ENCODE peak calls at places on chromosomes 6 and 20, in nine cellular contexts. One of them, this sample, is unnamed. For H3K4me1, the result is how much of the 10 kb centered on the place peaks cover.

GRCh38 chr6:69985180-69985579 is 118.8 kb downstream of the COL19A1 start:
- DNase-seq in neural progenitor cell: no peak
- DNase-seq in ovary: no peak
- DNase-seq in IMR-90: no peak
- DNase-seq in upper lobe of right lung: no peak
- DNase-seq in kidney: no peak
- DNase-seq in cardiac muscle cell: no peak
- DNase-seq in heart right ventricle: no peak
- DNase-seq in mucosa of descending colon: no peak
- DNase-seq in this sample: no peak

GRCh38 chr6:170153436-170154319 is 137.2 kb downstream of the DLL1 start:
- DNase-seq in mucosa of descending colon: no peak
- DNase-seq in kidney: peak
- DNase-seq in neural progenitor cell: no peak
- DNase-seq in upper lobe of right lung: no peak
- DNase-seq in heart right ventricle: no peak
- DNase-seq in cardiac muscle cell: no peak
- DNase-seq in IMR-90: no peak
- DNase-seq in ovary: no peak
- DNase-seq in this sample: no peak

GRCh38 chr20:63497946-63498935 is 642 bp downstream of the EEF1A2 start:
- DNase-seq in neural progenitor cell: no peak
- DNase-seq in heart right ventricle: peak
- DNase-seq in upper lobe of right lung: peak
- DNase-seq in IMR-90: peak
- DNase-seq in kidney: peak
- DNase-seq in ovary: no peak
- DNase-seq in mucosa of descending colon: no peak
- DNase-seq in cardiac muscle cell: no peak
- DNase-seq in this sample: no peak

GRCh38 chr6:96727144-96727543 is 110.1 kb downstream of the GPR63 start:
- DNase-seq in mucosa of descending colon: no peak
- DNase-seq in neural progenitor cell: no peak
- DNase-seq in ovary: no peak
- DNase-seq in IMR-90: no peak
- DNase-seq in cardiac muscle cell: no peak
- DNase-seq in kidney: no peak
- DNase-seq in heart right ventricle: no peak
- DNase-seq in upper lobe of right lung: no peak
- DNase-seq in this sample: no peak

GRCh38 chr20:41168281-41169183 is 31.2 kb downstream of the PLCG1 start:
- DNase-seq in cardiac muscle cell: no peak
- DNase-seq in kidney: no peak
- DNase-seq in mucosa of descending colon: no peak
- DNase-seq in IMR-90: no peak
- DNase-seq in heart right ventricle: no peak
- DNase-seq in upper lobe of right lung: peak
- DNase-seq in neural progenitor cell: no peak
- DNase-seq in ovary: peak
- DNase-seq in this sample: peak

GRCh38 chr20:43046946-43047345 is 142.8 kb downstream of the PTPRT start:
- DNase-seq in cardiac muscle cell: no peak
- DNase-seq in IMR-90: no peak
- DNase-seq in heart right ventricle: no peak
- DNase-seq in kidney: no peak
- DNase-seq in upper lobe of right lung: no peak
- DNase-seq in mucosa of descending colon: no peak
- DNase-seq in neural progenitor cell: no peak
- DNase-seq in ovary: no peak
- DNase-seq in this sample: no peak

GRCh38 chr6:119181046-119181445 is 102.6 kb upstream of the FAM184A start:
- DNase-seq in mucosa of descending colon: no peak
- DNase-seq in ovary: no peak
- DNase-seq in neural progenitor cell: no peak
- DNase-seq in heart right ventricle: no peak
- DNase-seq in upper lobe of right lung: no peak
- DNase-seq in cardiac muscle cell: no peak
- DNase-seq in kidney: no peak
- DNase-seq in IMR-90: no peak
- DNase-seq in this sample: no peak

GRCh38 chr20:6698056-6698455 is 69.4 kb upstream of the BMP2 start:
- DNase-seq in upper lobe of right lung: no peak
- DNase-seq in ovary: no peak
- DNase-seq in neural progenitor cell: peak
- DNase-seq in heart right ventricle: no peak
- DNase-seq in mucosa of descending colon: no peak
- DNase-seq in cardiac muscle cell: no peak
- DNase-seq in kidney: no peak
- DNase-seq in IMR-90: no peak
- DNase-seq in this sample: no peak

GRCh38 chr6:13729891-13730290 is 18.3 kb upstream of the RANBP9 start:
- DNase-seq in ovary: no peak
- DNase-seq in kidney: no peak
- DNase-seq in heart right ventricle: no peak
- DNase-seq in cardiac muscle cell: peak
- DNase-seq in upper lobe of right lung: no peak
- DNase-seq in neural progenitor cell: no peak
- DNase-seq in mucosa of descending colon: no peak
- DNase-seq in IMR-90: peak
- DNase-seq in this sample: no peak

GRCh38 chr6:157755032-157755751 is 67.9 kb upstream of the SNX9 start:
- DNase-seq in IMR-90: peak
- DNase-seq in neural progenitor cell: peak
- DNase-seq in heart right ventricle: no peak
- DNase-seq in ovary: no peak
- DNase-seq in upper lobe of right lung: no peak
- DNase-seq in cardiac muscle cell: no peak
- DNase-seq in mucosa of descending colon: no peak
- DNase-seq in kidney: no peak
- DNase-seq in this sample: no peak

GRCh38 chr6:111566222-111566717 is 39.4 kb downstream of the TRAF3IP2 start:
- DNase-seq in heart right ventricle: no peak
- DNase-seq in ovary: no peak
- DNase-seq in IMR-90: peak
- DNase-seq in cardiac muscle cell: no peak
- DNase-seq in upper lobe of right lung: no peak
- DNase-seq in mucosa of descending colon: no peak
- DNase-seq in neural progenitor cell: no peak
- DNase-seq in kidney: no peak
- DNase-seq in this sample: no peak

GRCh38 chr6:111566873-111567517 is 38.7 kb downstream of the TRAF3IP2 start:
- DNase-seq in ovary: no peak
- DNase-seq in neural progenitor cell: no peak
- DNase-seq in IMR-90: no peak
- DNase-seq in kidney: no peak
- DNase-seq in upper lobe of right lung: peak
- DNase-seq in heart right ventricle: no peak
- DNase-seq in cardiac muscle cell: peak
- DNase-seq in mucosa of descending colon: no peak
- DNase-seq in this sample: no peak

GRCh38 chr6:111572216-111572706 is 33.4 kb downstream of the TRAF3IP2 start:
- DNase-seq in IMR-90: no peak
- DNase-seq in kidney: no peak
- DNase-seq in neural progenitor cell: no peak
- DNase-seq in ovary: no peak
- DNase-seq in cardiac muscle cell: no peak
- DNase-seq in heart right ventricle: no peak
- DNase-seq in mucosa of descending colon: no peak
- DNase-seq in upper lobe of right lung: no peak
- DNase-seq in this sample: no peak

GRCh38 chr6:111573118-111573883 is 32.4 kb downstream of the TRAF3IP2 start:
- DNase-seq in cardiac muscle cell: peak
- DNase-seq in upper lobe of right lung: no peak
- DNase-seq in neural progenitor cell: peak
- DNase-seq in mucosa of descending colon: no peak
- DNase-seq in kidney: no peak
- DNase-seq in ovary: no peak
- DNase-seq in IMR-90: peak
- DNase-seq in heart right ventricle: no peak
- DNase-seq in this sample: no peak

DNA sequence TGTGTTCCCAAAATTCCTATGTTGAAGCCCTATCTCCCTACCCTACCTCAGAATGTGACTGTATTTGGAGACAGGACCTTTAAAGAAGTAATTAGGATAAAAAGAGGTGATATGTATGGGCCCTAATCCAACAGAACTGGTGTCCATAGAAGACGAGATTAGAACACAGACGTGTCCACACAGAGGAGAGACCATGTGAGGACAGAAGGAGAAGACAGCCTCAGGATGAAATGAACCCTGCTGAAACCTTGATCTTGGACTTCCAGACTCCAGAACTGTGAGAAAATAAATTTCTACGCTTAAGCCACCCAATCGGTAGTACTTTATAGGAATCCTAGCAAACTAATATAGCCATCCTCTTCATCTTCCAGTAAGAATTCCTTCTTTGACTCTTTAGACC is 35.7 kb downstream of the TRAF3IP2 start:
- DNase-seq in mucosa of descending colon: no peak
- DNase-seq in cardiac muscle cell: no peak
- DNase-seq in neural progenitor cell: no peak
- DNase-seq in IMR-90: no peak
- DNase-seq in upper lobe of right lung: no peak
- DNase-seq in heart right ventricle: no peak
- DNase-seq in kidney: no peak
- DNase-seq in ovary: no peak
- DNase-seq in this sample: no peak
- H3K4me1 ChIP-seq in mucosa of descending colon: under half
- H3K4me1 ChIP-seq in cardiac muscle cell: under half
- H3K4me1 ChIP-seq in neural progenitor cell: under half
- H3K4me1 ChIP-seq in IMR-90: under half
- H3K4me1 ChIP-seq in upper lobe of right lung: under half
- H3K4me1 ChIP-seq in heart right ventricle: under half
- H3K4me1 ChIP-seq in kidney: under half
- H3K4me1 ChIP-seq in ovary: under half
- H3K4me1 ChIP-seq in this sample: under half

GRCh38 chr6:166262738-166263515 is 45.3 kb downstream of the PRR18 start:
- DNase-seq in ovary: no peak
- DNase-seq in heart right ventricle: no peak
- DNase-seq in upper lobe of right lung: no peak
- DNase-seq in neural progenitor cell: no peak
- DNase-seq in kidney: no peak
- DNase-seq in mucosa of descending colon: no peak
- DNase-seq in cardiac muscle cell: no peak
- DNase-seq in IMR-90: no peak
- DNase-seq in this sample: no peak

GRCh38 chr6:166258854-166259276 is 49.3 kb downstream of the PRR18 start:
- DNase-seq in kidney: no peak
- DNase-seq in cardiac muscle cell: no peak
- DNase-seq in mucosa of descending colon: peak
- DNase-seq in neural progenitor cell: no peak
- DNase-seq in upper lobe of right lung: peak
- DNase-seq in ovary: no peak
- DNase-seq in heart right ventricle: peak
- DNase-seq in IMR-90: no peak
- DNase-seq in this sample: peak

GRCh38 chr6:166253277-166254229 is 54.6 kb downstream of the PRR18 start:
- DNase-seq in mucosa of descending colon: peak
- DNase-seq in ovary: no peak
- DNase-seq in upper lobe of right lung: peak
- DNase-seq in IMR-90: no peak
- DNase-seq in cardiac muscle cell: no peak
- DNase-seq in neural progenitor cell: peak
- DNase-seq in kidney: no peak
- DNase-seq in heart right ventricle: no peak
- DNase-seq in this sample: peak

GRCh38 chr6:166257911-166258318 is 50.3 kb downstream of the PRR18 start:
- DNase-seq in upper lobe of right lung: no peak
- DNase-seq in ovary: no peak
- DNase-seq in heart right ventricle: no peak
- DNase-seq in kidney: no peak
- DNase-seq in IMR-90: no peak
- DNase-seq in neural progenitor cell: no peak
- DNase-seq in mucosa of descending colon: no peak
- DNase-seq in cardiac muscle cell: no peak
- DNase-seq in this sample: no peak

GRCh38 chr6:166259296-166259977 is 48.8 kb downstream of the PRR18 start:
- DNase-seq in kidney: no peak
- DNase-seq in IMR-90: no peak
- DNase-seq in upper lobe of right lung: no peak
- DNase-seq in heart right ventricle: no peak
- DNase-seq in ovary: no peak
- DNase-seq in cardiac muscle cell: no peak
- DNase-seq in mucosa of descending colon: peak
- DNase-seq in neural progenitor cell: peak
- DNase-seq in this sample: peak
- H3K4me1 ChIP-seq in kidney: under half
- H3K4me1 ChIP-seq in IMR-90: under half
- H3K4me1 ChIP-seq in upper lobe of right lung: under half
- H3K4me1 ChIP-seq in heart right ventricle: under half
- H3K4me1 ChIP-seq in ovary: under half
- H3K4me1 ChIP-seq in cardiac muscle cell: under half
- H3K4me1 ChIP-seq in mucosa of descending colon: under half
- H3K4me1 ChIP-seq in neural progenitor cell: under half
- H3K4me1 ChIP-seq in this sample: under half

GRCh38 chr20:1938464-1939269 is 43.5 kb downstream of the SIRPA start:
- DNase-seq in heart right ventricle: no peak
- DNase-seq in cardiac muscle cell: no peak
- DNase-seq in IMR-90: no peak
- DNase-seq in ovary: no peak
- DNase-seq in neural progenitor cell: no peak
- DNase-seq in mucosa of descending colon: no peak
- DNase-seq in upper lobe of right lung: peak
- DNase-seq in kidney: no peak
- DNase-seq in this sample: no peak
- H3K4me1 ChIP-seq in heart right ventricle: under half
- H3K4me1 ChIP-seq in cardiac muscle cell: half or more
- H3K4me1 ChIP-seq in IMR-90: under half
- H3K4me1 ChIP-seq in ovary: under half
- H3K4me1 ChIP-seq in neural progenitor cell: under half
- H3K4me1 ChIP-seq in mucosa of descending colon: under half
- H3K4me1 ChIP-seq in upper lobe of right lung: under half
- H3K4me1 ChIP-seq in kidney: under half
- H3K4me1 ChIP-seq in this sample: under half

GRCh38 chr20:15917333-15917732 is 655.9 kb downstream of the KIF16B start:
- DNase-seq in IMR-90: no peak
- DNase-seq in neural progenitor cell: no peak
- DNase-seq in cardiac muscle cell: no peak
- DNase-seq in kidney: no peak
- DNase-seq in mucosa of descending colon: no peak
- DNase-seq in heart right ventricle: no peak
- DNase-seq in ovary: no peak
- DNase-seq in upper lobe of right lung: no peak
- DNase-seq in this sample: no peak

GRCh38 chr20:15916623-15917022 is 656.6 kb downstream of the KIF16B start:
- DNase-seq in neural progenitor cell: no peak
- DNase-seq in heart right ventricle: no peak
- DNase-seq in IMR-90: no peak
- DNase-seq in cardiac muscle cell: no peak
- DNase-seq in kidney: no peak
- DNase-seq in mucosa of descending colon: no peak
- DNase-seq in ovary: no peak
- DNase-seq in upper lobe of right lung: no peak
- DNase-seq in this sample: no peak

GRCh38 chr20:15922556-15922955 is 650.7 kb downstream of the KIF16B start:
- DNase-seq in ovary: no peak
- DNase-seq in mucosa of descending colon: no peak
- DNase-seq in neural progenitor cell: no peak
- DNase-seq in IMR-90: no peak
- DNase-seq in upper lobe of right lung: no peak
- DNase-seq in kidney: no peak
- DNase-seq in cardiac muscle cell: no peak
- DNase-seq in heart right ventricle: no peak
- DNase-seq in this sample: no peak

GRCh38 chr20:15918631-15919030 is 654.6 kb downstream of the KIF16B start:
- DNase-seq in kidney: no peak
- DNase-seq in heart right ventricle: no peak
- DNase-seq in cardiac muscle cell: no peak
- DNase-seq in ovary: no peak
- DNase-seq in upper lobe of right lung: no peak
- DNase-seq in IMR-90: no peak
- DNase-seq in mucosa of descending colon: no peak
- DNase-seq in neural progenitor cell: no peak
- DNase-seq in this sample: no peak

GRCh38 chr20:15919118-15919517 is 654.1 kb downstream of the KIF16B start:
- DNase-seq in upper lobe of right lung: no peak
- DNase-seq in kidney: no peak
- DNase-seq in cardiac muscle cell: no peak
- DNase-seq in ovary: no peak
- DNase-seq in mucosa of descending colon: no peak
- DNase-seq in neural progenitor cell: no peak
- DNase-seq in IMR-90: no peak
- DNase-seq in heart right ventricle: no peak
- DNase-seq in this sample: no peak
- H3K4me1 ChIP-seq in upper lobe of right lung: under half
- H3K4me1 ChIP-seq in kidney: under half
- H3K4me1 ChIP-seq in cardiac muscle cell: under half
- H3K4me1 ChIP-seq in ovary: under half
- H3K4me1 ChIP-seq in mucosa of descending colon: under half
- H3K4me1 ChIP-seq in neural progenitor cell: under half
- H3K4me1 ChIP-seq in IMR-90: under half
- H3K4me1 ChIP-seq in heart right ventricle: under half
- H3K4me1 ChIP-seq in this sample: under half